ENCODE peak calls at places on chromosomes 2 and 18, in five cellular contexts. M is activated CD4-positive, alpha-beta T cell treated with anti-CD3 and anti-CD28 coated beads, Interleukin-2, amount 50 U/mL, for 4 hours; U is NCI-H2029; N is activated gamma-delta T cell treated with Interleukin-2 at 50 U/mL for 16 hours; P is activated CD4-positive, alpha-beta memory T cell treated with anti-CD3 and anti-CD28 coated beads, Interleukin-2, amount 10 ng/mL, durations not matched to agents 7 days and 5 days. H is an unnamed sample.
A peak's percentile ranks its signal among the peaks of the same experiment; 100 is the strongest.

GRCh38 chr2:102895386-102895785 is 133.6 kb downstream of the TMEM182 start:
- DNase-seq in M (no peak), N (no peak), P (no peak), U (no peak), H (no peak)

GRCh38 chr2:217248312-217248935 is 388.6 kb upstream of the TNP1 start:
- DNase-seq in N (no peak), P (no peak), M (no peak), U (peak; percentile 75), H (no peak)

GRCh38 chr2:26712486-26713465 is 20.3 kb downstream of the KCNK3 start:
- DNase-seq in M (no peak), U (peak; percentile 85), P (no peak), N (no peak), H (no peak)

GRCh38 chr2:176653856-176654443 is 384.7 kb downstream of the MTX2 start:
- DNase-seq in U (peak; percentile 66), P (peak; percentile 38), M (no peak), N (no peak), H (no peak)

GRCh38 chr2:135586148-135586547 is 54.9 kb downstream of the R3HDM1 start:
- DNase-seq in M (no peak), N (no peak), U (peak; percentile 2), P (no peak), H (no peak)

GRCh38 chr2:212536385-212537310 is 2.0 kb downstream of the ERBB4 start:
- DNase-seq in U (no peak), N (no peak), M (no peak), P (no peak), H (no peak)

GRCh38 chr18:46296656-46297055 is 192.5 kb downstream of the HAUS1 start:
- DNase-seq in M (no peak), U (no peak), P (no peak), N (no peak), H (no peak)

GRCh38 chr2:203685081-203685621 is 21.3 kb upstream of the CD28 start:
- DNase-seq in P (no peak), U (no peak), N (no peak), M (no peak), H (no peak)

GRCh38 chr2:9247786-9248185 is 41.2 kb downstream of the ASAP2 start:
- DNase-seq in M (no peak), N (no peak), P (no peak), U (peak; percentile 14), H (no peak)

GRCh38 chr2:5705490-5705889 is 13.3 kb downstream of the SOX11 start:
- DNase-seq in M (no peak), U (no peak), N (no peak), P (no peak), H (no peak)

GRCh38 chr2:12896283-12897014 is 179.7 kb downstream of the TRIB2 start:
- DNase-seq in M (no peak), U (no peak), N (no peak), P (no peak), H (no peak)

GRCh38 chr2:51031004-51031791 is 734 bp downstream of the NRXN1 start:
- DNase-seq in U (no peak), P (no peak), M (no peak), N (no peak), H (no peak)

GRCh38 chr2:180411631-180412030 is 404.5 kb upstream of the CWC22 start:
- DNase-seq in U (peak; percentile 3), P (no peak), M (no peak), N (no peak), H (no peak)

H was measured in activated effector memory CD4-positive, alpha-beta T cell treated with anti-CD3 and anti-CD28 coated beads, Interleukin-2, amount 50 U/mL, for 16 hours.